ENCODE peak calls at places on chromosomes 1 and 21, in four cellular contexts. One of them, this sample, is unnamed.

GRCh38 chr1:154514066-154514553 is 11.9 kb upstream of the SHE start:
- DNase-seq in transverse colon: no peak
- DNase-seq in AG04449: no peak
- DNase-seq in GM06990: no peak
- DNase-seq in this sample: no peak

GRCh38 chr21:45080639-45081414 is 6.4 kb downstream of the ADARB1 start:
- DNase-seq in transverse colon: no peak
- DNase-seq in AG04449: no peak
- DNase-seq in GM06990: no peak
- DNase-seq in this sample: no peak

GRCh38 chr1:3942416-3943122 is 42.5 kb upstream of the C1orf174 start:
- DNase-seq in transverse colon: peak
- DNase-seq in AG04449: no peak
- DNase-seq in GM06990: no peak
- DNase-seq in this sample: no peak

GRCh38 chr1:207264663-207265270 is 56.7 kb upstream of the CD55 start:
- DNase-seq in transverse colon: no peak
- DNase-seq in AG04449: no peak
- DNase-seq in GM06990: no peak
- DNase-seq in this sample: no peak

GRCh38 chr1:208059328-208060017 is 148.5 kb upstream of the CD34 start:
- DNase-seq in transverse colon: no peak
- DNase-seq in AG04449: no peak
- DNase-seq in GM06990: no peak
- DNase-seq in this sample: no peak

GRCh38 chr21:45112371-45112770 is 38.0 kb downstream of the ADARB1 start:
- DNase-seq in transverse colon: no peak
- DNase-seq in AG04449: no peak
- DNase-seq in GM06990: no peak
- DNase-seq in this sample: no peak

GRCh38 chr1:222250376-222250775 is 297.5 kb downstream of the HHIPL2 start:
- DNase-seq in transverse colon: no peak
- DNase-seq in AG04449: peak
- DNase-seq in GM06990: no peak
- DNase-seq in this sample: no peak

GRCh38 chr21:44443891-44444285 is 11.4 kb upstream of the LRRC3 start:
- DNase-seq in transverse colon: no peak
- DNase-seq in AG04449: no peak
- DNase-seq in GM06990: no peak
- DNase-seq in this sample: no peak

GRCh38 chr1:9228589-9228988 is 6.0 kb upstream of the H6PD start:
- DNase-seq in transverse colon: no peak
- DNase-seq in AG04449: no peak
- DNase-seq in GM06990: no peak
- DNase-seq in this sample: no peak

GRCh38 chr1:998905-999796 is 746 bp downstream of the HES4 start:
- DNase-seq in transverse colon: no peak
- DNase-seq in AG04449: no peak
- DNase-seq in GM06990: no peak
- DNase-seq in this sample: peak

GRCh38 chr1:19344372-19344810 is 32.3 kb downstream of the SLC66A1 start:
- DNase-seq in transverse colon: peak
- DNase-seq in AG04449: no peak
- DNase-seq in GM06990: no peak
- DNase-seq in this sample: peak

GRCh38 chr1:198829948-198830347 is 191.1 kb downstream of the PTPRC start:
- DNase-seq in transverse colon: no peak
- DNase-seq in AG04449: no peak
- DNase-seq in GM06990: no peak
- DNase-seq in this sample: no peak

GRCh38 chr1:185645201-185645640 is 89.0 kb upstream of the HMCN1 start:
- DNase-seq in transverse colon: no peak
- DNase-seq in AG04449: peak
- DNase-seq in GM06990: no peak
- DNase-seq in this sample: no peak

GRCh38 chr1:164644774-164645634 is 86.0 kb downstream of the PBX1 start:
- DNase-seq in transverse colon: no peak
- DNase-seq in AG04449: no peak
- DNase-seq in GM06990: no peak
- DNase-seq in this sample: no peak

GRCh38 chr1:184285401-184286087 is 101.3 kb upstream of the C1orf21 start:
- DNase-seq in transverse colon: no peak
- DNase-seq in AG04449: no peak
- DNase-seq in GM06990: no peak
- DNase-seq in this sample: no peak

DNA sequence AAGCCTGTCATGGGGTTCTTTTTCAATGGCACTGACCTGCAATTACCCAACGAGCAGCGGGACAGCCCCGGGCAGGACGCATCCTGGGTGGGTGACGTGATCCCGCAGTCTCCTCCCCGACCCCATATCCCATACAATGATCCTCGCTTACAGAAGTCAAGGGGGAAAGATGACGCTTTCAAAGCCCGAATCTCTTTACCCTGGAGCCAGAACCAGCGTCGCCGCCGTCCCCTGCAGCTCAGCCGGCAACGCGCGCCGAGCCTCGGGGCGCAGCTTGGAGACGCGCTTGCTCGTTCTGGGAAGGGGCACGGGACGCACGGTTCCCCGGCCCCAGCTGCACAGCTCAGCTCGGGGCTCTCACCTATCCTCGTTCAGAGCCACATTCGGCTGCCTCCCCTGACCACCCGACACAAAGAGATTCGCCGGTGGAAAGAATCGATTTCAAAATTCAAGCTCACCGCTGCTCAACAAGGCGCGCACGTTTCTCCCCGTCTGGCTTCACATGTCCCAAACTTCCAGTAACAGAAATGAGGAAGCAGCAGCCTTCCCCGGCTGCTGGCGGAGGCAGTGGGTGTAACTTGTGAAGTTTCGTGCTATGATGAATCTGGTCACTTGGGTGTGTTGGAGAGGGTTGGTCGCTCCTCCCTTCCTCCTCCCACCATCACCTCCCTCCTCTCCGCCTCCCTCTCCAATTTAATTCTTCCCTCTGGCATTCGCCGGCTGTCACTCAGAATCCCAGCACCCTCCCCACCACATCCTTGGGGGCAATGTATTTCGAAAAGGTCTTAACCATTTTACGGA is at the start of gene TIAM1:
- DNase-seq in transverse colon: peak
- DNase-seq in AG04449: peak
- DNase-seq in GM06990: no peak
- DNase-seq in this sample: peak
- H3K4me3 ChIP-seq in transverse colon: peak
- H3K4me3 ChIP-seq in AG04449: peak
- H3K4me3 ChIP-seq in GM06990: peak
- H3K4me3 ChIP-seq in this sample: no peak

GRCh38 chr1:205214756-205215155 is 3.3 kb upstream of the DSTYK start:
- DNase-seq in transverse colon: no peak
- DNase-seq in AG04449: no peak
- DNase-seq in GM06990: no peak
- DNase-seq in this sample: no peak
- H3K4me3 ChIP-seq in transverse colon: no peak
- H3K4me3 ChIP-seq in AG04449: no peak
- H3K4me3 ChIP-seq in GM06990: no peak
- H3K4me3 ChIP-seq in this sample: no peak

DNA sequence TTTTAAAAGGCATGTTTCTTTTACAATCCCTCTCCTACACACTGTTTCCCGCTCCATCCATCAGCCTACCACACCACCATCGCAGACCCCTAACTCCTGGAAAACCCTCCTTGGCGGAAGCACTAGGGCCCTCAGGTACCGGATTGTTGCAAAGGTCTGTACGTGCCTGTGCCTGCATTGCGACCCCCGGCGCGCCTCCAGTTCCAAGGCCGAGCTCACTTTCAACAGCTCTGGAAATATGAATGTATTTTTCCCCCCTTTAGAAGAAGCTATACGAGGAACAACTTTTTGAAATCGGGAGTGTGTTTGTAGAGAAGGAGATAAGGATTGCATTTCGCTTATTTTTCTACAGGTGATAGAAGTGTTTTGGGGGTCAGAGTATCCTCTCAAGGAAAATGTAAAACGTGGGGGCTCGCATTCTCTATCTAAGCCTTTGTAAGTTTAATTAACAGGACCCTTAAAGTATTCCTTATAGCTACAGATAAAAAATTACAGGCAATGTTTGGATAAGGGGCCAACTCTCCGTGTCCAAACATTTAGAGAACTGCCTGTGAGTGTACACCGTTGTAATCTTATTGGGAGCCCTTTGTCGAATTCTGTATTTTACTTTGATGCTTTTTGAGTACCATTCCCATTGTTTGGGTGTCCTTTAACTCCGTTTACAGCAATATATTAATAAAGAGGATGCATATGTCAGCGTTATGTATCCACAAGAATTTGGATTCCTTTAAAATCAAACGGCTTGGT is 5.8 kb downstream of the PRRX1 start:
- DNase-seq in transverse colon: no peak
- DNase-seq in AG04449: no peak
- DNase-seq in GM06990: no peak
- DNase-seq in this sample: no peak
- H3K4me3 ChIP-seq in transverse colon: no peak
- H3K4me3 ChIP-seq in AG04449: peak
- H3K4me3 ChIP-seq in GM06990: no peak
- H3K4me3 ChIP-seq in this sample: no peak

GRCh38 chr1:85245891-85246290 is 13.6 kb downstream of the C1orf52 start:
- DNase-seq in transverse colon: no peak
- DNase-seq in AG04449: no peak
- DNase-seq in GM06990: no peak
- DNase-seq in this sample: no peak

GRCh38 chr1:85243336-85243735 is 16.1 kb downstream of the C1orf52 start:
- DNase-seq in transverse colon: no peak
- DNase-seq in AG04449: no peak
- DNase-seq in GM06990: no peak
- DNase-seq in this sample: no peak

GRCh38 chr1:85240659-85241058 is 18.8 kb downstream of the C1orf52 start:
- DNase-seq in transverse colon: no peak
- DNase-seq in AG04449: no peak
- DNase-seq in GM06990: no peak
- DNase-seq in this sample: no peak

GRCh38 chr1:85245456-85245855 is 14.0 kb downstream of the C1orf52 start:
- DNase-seq in transverse colon: no peak
- DNase-seq in AG04449: no peak
- DNase-seq in GM06990: no peak
- DNase-seq in this sample: no peak

DNA sequence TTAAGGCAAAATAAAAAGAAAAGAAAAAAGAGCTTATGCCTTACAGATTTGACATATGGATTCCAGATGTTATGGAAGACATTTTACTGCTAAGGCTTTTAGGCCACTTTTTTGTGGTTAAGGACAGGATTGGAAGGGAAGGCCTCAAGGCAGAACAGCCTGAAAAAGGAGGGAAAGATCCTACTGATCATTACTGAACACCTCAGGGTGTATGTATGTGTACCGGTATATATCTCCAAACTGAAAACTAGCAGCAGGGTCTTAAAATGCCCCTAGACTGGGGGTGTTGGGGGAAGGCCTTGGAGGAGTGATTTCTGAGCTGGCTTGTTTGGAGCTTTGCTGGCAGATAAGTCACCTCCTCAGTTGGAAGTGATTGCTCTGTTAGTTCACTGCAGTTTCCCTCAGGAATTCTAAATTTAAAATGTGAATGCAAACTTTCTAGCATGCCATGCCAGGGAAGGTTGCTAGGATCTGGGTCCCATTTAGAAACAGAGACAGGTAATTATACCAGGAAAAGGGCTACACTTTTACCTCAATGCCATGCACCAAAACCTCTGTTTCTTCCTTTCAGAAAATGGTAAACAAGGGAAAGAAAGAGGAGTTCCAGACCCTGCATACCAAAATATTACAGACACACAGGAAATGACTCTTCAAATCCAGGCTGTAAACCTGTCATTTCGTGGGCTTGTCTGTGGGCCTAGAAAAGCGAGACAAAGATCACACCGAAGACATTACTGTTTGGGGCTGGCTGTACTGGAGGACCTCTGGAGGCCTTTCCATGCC is 15.0 kb downstream of the C1orf52 start:
- DNase-seq in transverse colon: no peak
- DNase-seq in AG04449: no peak
- DNase-seq in GM06990: no peak
- DNase-seq in this sample: no peak
- H3K4me3 ChIP-seq in transverse colon: no peak
- H3K4me3 ChIP-seq in AG04449: no peak
- H3K4me3 ChIP-seq in GM06990: no peak
- H3K4me3 ChIP-seq in this sample: no peak

DNA sequence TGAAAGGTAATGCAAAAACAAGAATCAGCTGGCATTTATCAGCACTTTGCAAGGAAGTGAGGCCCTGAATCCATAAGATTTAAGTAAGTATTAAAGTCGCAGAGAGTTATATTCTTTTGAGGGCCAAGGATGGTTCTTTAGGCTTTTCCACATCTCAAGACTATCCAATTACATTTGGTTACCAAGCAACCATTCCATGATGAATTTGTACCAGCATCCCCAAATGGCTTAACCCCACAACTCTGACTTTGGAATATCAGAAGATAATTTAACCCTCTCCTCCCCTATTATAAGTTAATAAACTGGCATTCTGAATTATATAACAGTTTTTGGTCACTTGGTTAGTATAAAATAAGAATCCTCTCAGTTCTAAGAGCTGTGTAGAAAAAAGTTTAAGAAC is 2.8 kb downstream of the PHTF1 start:
- DNase-seq in transverse colon: no peak
- DNase-seq in AG04449: no peak
- DNase-seq in GM06990: no peak
- DNase-seq in this sample: no peak
- H3K4me3 ChIP-seq in transverse colon: no peak
- H3K4me3 ChIP-seq in AG04449: no peak
- H3K4me3 ChIP-seq in GM06990: no peak
- H3K4me3 ChIP-seq in this sample: no peak

GRCh38 chr1:147545133-147545532 is 3.8 kb downstream of the BCL9 start:
- DNase-seq in transverse colon: peak
- DNase-seq in AG04449: peak
- DNase-seq in GM06990: peak
- DNase-seq in this sample: peak

GRCh38 chr1:147541672-147542548 is 609 bp downstream of the BCL9 start:
- DNase-seq in transverse colon: peak
- DNase-seq in AG04449: no peak
- DNase-seq in GM06990: peak
- DNase-seq in this sample: peak

GRCh38 chr1:147539122-147539575 is 2.2 kb upstream of the BCL9 start:
- DNase-seq in transverse colon: no peak
- DNase-seq in AG04449: peak
- DNase-seq in GM06990: no peak
- DNase-seq in this sample: peak

GRCh38 chr1:147547065-147547464 is 5.8 kb downstream of the BCL9 start:
- DNase-seq in transverse colon: no peak
- DNase-seq in AG04449: no peak
- DNase-seq in GM06990: no peak
- DNase-seq in this sample: no peak

GRCh38 chr1:147542549-147542857 is 1.2 kb downstream of the BCL9 start:
- DNase-seq in transverse colon: no peak
- DNase-seq in AG04449: no peak
- DNase-seq in GM06990: no peak
- DNase-seq in this sample: no peak
- H3K4me3 ChIP-seq in transverse colon: peak
- H3K4me3 ChIP-seq in AG04449: peak
- H3K4me3 ChIP-seq in GM06990: no peak
- H3K4me3 ChIP-seq in this sample: peak